ENCODE peak calls at places on chromosome 18, in ten cellular contexts. One of them, this sample, is unnamed.
A peak's percentile ranks its signal among the peaks of the same experiment; 100 is the strongest.

GRCh38 chr18:14944838-14945237 is 196.9 kb downstream of the ANKRD30B start:
- DNase-seq in fibroblast of lung: no peak
- DNase-seq in upper lobe of right lung: no peak
- DNase-seq in HEK293T: no peak
- DNase-seq in activated naive CD4-positive, alpha-beta T cell treated with anti-CD3 and anti-CD28 coated beads, Interleukin-2, amount 50 U/mL, for 72 hours: no peak
- DNase-seq in foreskin keratinocyte: no peak
- DNase-seq in activated CD8-positive, alpha-beta memory T cell treated with anti-CD3 and anti-CD28 coated beads for 4 hours: no peak
- DNase-seq in astrocyte of the spinal cord: no peak
- DNase-seq in T-helper 1 cell: no peak
- DNase-seq in GM20000: no peak
- DNase-seq in this sample: no peak

GRCh38 chr18:26621161-26622026 is 73.0 kb upstream of the KCTD1 start:
- DNase-seq in fibroblast of lung: peak; percentile 23
- DNase-seq in activated CD8-positive, alpha-beta memory T cell treated with anti-CD3 and anti-CD28 coated beads for 4 hours: no peak
- DNase-seq in HEK293T: peak; percentile 64
- DNase-seq in activated naive CD4-positive, alpha-beta T cell treated with anti-CD3 and anti-CD28 coated beads, Interleukin-2, amount 50 U/mL, for 72 hours: no peak
- DNase-seq in GM20000: peak; percentile 56
- DNase-seq in upper lobe of right lung: peak; percentile 76
- DNase-seq in astrocyte of the spinal cord: peak; percentile 35
- DNase-seq in foreskin keratinocyte: no peak
- DNase-seq in T-helper 1 cell: no peak
- DNase-seq in this sample: peak; percentile 73

GRCh38 chr18:10752407-10752806 is 226.6 kb downstream of the NAPG start:
- DNase-seq in activated naive CD4-positive, alpha-beta T cell treated with anti-CD3 and anti-CD28 coated beads, Interleukin-2, amount 50 U/mL, for 72 hours: no peak
- DNase-seq in GM20000: no peak
- DNase-seq in activated CD8-positive, alpha-beta memory T cell treated with anti-CD3 and anti-CD28 coated beads for 4 hours: no peak
- DNase-seq in astrocyte of the spinal cord: no peak
- DNase-seq in upper lobe of right lung: no peak
- DNase-seq in foreskin keratinocyte: no peak
- DNase-seq in T-helper 1 cell: no peak
- DNase-seq in fibroblast of lung: peak; percentile 13
- DNase-seq in HEK293T: no peak
- DNase-seq in this sample: no peak

GRCh38 chr18:62396381-62396780 is 71.3 kb downstream of the TNFRSF11A start:
- DNase-seq in fibroblast of lung: no peak
- DNase-seq in activated CD8-positive, alpha-beta memory T cell treated with anti-CD3 and anti-CD28 coated beads for 4 hours: no peak
- DNase-seq in upper lobe of right lung: no peak
- DNase-seq in GM20000: no peak
- DNase-seq in astrocyte of the spinal cord: no peak
- DNase-seq in foreskin keratinocyte: no peak
- DNase-seq in activated naive CD4-positive, alpha-beta T cell treated with anti-CD3 and anti-CD28 coated beads, Interleukin-2, amount 50 U/mL, for 72 hours: no peak
- DNase-seq in T-helper 1 cell: no peak
- DNase-seq in HEK293T: no peak
- DNase-seq in this sample: no peak

GRCh38 chr18:48913201-48913600 is 37.6 kb downstream of the SMAD7 start:
- DNase-seq in foreskin keratinocyte: no peak
- DNase-seq in fibroblast of lung: no peak
- DNase-seq in HEK293T: no peak
- DNase-seq in astrocyte of the spinal cord: no peak
- DNase-seq in GM20000: no peak
- DNase-seq in activated naive CD4-positive, alpha-beta T cell treated with anti-CD3 and anti-CD28 coated beads, Interleukin-2, amount 50 U/mL, for 72 hours: no peak
- DNase-seq in T-helper 1 cell: peak; percentile 50
- DNase-seq in upper lobe of right lung: peak; percentile 62
- DNase-seq in activated CD8-positive, alpha-beta memory T cell treated with anti-CD3 and anti-CD28 coated beads for 4 hours: no peak
- DNase-seq in this sample: no peak

GRCh38 chr18:69400253-69400975 is at the start of gene DOK6:
- DNase-seq in upper lobe of right lung: peak; percentile 62
- DNase-seq in HEK293T: peak; percentile 66
- DNase-seq in GM20000: peak; percentile 41
- DNase-seq in fibroblast of lung: peak; percentile 83
- DNase-seq in T-helper 1 cell: no peak
- DNase-seq in astrocyte of the spinal cord: peak; percentile 71
- DNase-seq in foreskin keratinocyte: no peak
- DNase-seq in activated naive CD4-positive, alpha-beta T cell treated with anti-CD3 and anti-CD28 coated beads, Interleukin-2, amount 50 U/mL, for 72 hours: no peak
- DNase-seq in activated CD8-positive, alpha-beta memory T cell treated with anti-CD3 and anti-CD28 coated beads for 4 hours: no peak
- DNase-seq in this sample: no peak

GRCh38 chr18:27717816-27718215 is 459.1 kb downstream of the CDH2 start:
- DNase-seq in T-helper 1 cell: no peak
- DNase-seq in activated CD8-positive, alpha-beta memory T cell treated with anti-CD3 and anti-CD28 coated beads for 4 hours: no peak
- DNase-seq in astrocyte of the spinal cord: no peak
- DNase-seq in GM20000: no peak
- DNase-seq in foreskin keratinocyte: no peak
- DNase-seq in fibroblast of lung: no peak
- DNase-seq in HEK293T: no peak
- DNase-seq in upper lobe of right lung: no peak
- DNase-seq in activated naive CD4-positive, alpha-beta T cell treated with anti-CD3 and anti-CD28 coated beads, Interleukin-2, amount 50 U/mL, for 72 hours: no peak
- DNase-seq in this sample: no peak

GRCh38 chr18:26327062-26327461 is 100.8 kb downstream of the TAF4B start:
- DNase-seq in T-helper 1 cell: no peak
- DNase-seq in fibroblast of lung: no peak
- DNase-seq in upper lobe of right lung: no peak
- DNase-seq in astrocyte of the spinal cord: no peak
- DNase-seq in GM20000: no peak
- DNase-seq in activated CD8-positive, alpha-beta memory T cell treated with anti-CD3 and anti-CD28 coated beads for 4 hours: no peak
- DNase-seq in HEK293T: no peak
- DNase-seq in activated naive CD4-positive, alpha-beta T cell treated with anti-CD3 and anti-CD28 coated beads, Interleukin-2, amount 50 U/mL, for 72 hours: no peak
- DNase-seq in foreskin keratinocyte: no peak
- DNase-seq in this sample: no peak

GRCh38 chr18:79373736-79374135 is 22.0 kb upstream of the NFATC1 start:
- DNase-seq in fibroblast of lung: no peak
- DNase-seq in T-helper 1 cell: no peak
- DNase-seq in activated CD8-positive, alpha-beta memory T cell treated with anti-CD3 and anti-CD28 coated beads for 4 hours: no peak
- DNase-seq in HEK293T: no peak
- DNase-seq in activated naive CD4-positive, alpha-beta T cell treated with anti-CD3 and anti-CD28 coated beads, Interleukin-2, amount 50 U/mL, for 72 hours: peak; percentile 37
- DNase-seq in foreskin keratinocyte: no peak
- DNase-seq in GM20000: no peak
- DNase-seq in astrocyte of the spinal cord: no peak
- DNase-seq in upper lobe of right lung: no peak
- DNase-seq in this sample: no peak

GRCh38 chr18:811192-812122 is 585 bp downstream of the YES1 start:
- DNase-seq in T-helper 1 cell: no peak
- DNase-seq in fibroblast of lung: peak; percentile 32
- DNase-seq in foreskin keratinocyte: peak; percentile 10
- DNase-seq in HEK293T: peak; percentile 20
- DNase-seq in GM20000: peak; percentile 16
- DNase-seq in astrocyte of the spinal cord: peak; percentile 28
- DNase-seq in activated naive CD4-positive, alpha-beta T cell treated with anti-CD3 and anti-CD28 coated beads, Interleukin-2, amount 50 U/mL, for 72 hours: no peak
- DNase-seq in upper lobe of right lung: peak; percentile 86
- DNase-seq in activated CD8-positive, alpha-beta memory T cell treated with anti-CD3 and anti-CD28 coated beads for 4 hours: no peak
- DNase-seq in this sample: peak; percentile 32

GRCh38 chr18:24546304-24546703 is 85.9 kb downstream of the HRH4 start:
- DNase-seq in fibroblast of lung: peak; percentile 19
- DNase-seq in upper lobe of right lung: no peak
- DNase-seq in activated CD8-positive, alpha-beta memory T cell treated with anti-CD3 and anti-CD28 coated beads for 4 hours: no peak
- DNase-seq in foreskin keratinocyte: no peak
- DNase-seq in T-helper 1 cell: no peak
- DNase-seq in activated naive CD4-positive, alpha-beta T cell treated with anti-CD3 and anti-CD28 coated beads, Interleukin-2, amount 50 U/mL, for 72 hours: no peak
- DNase-seq in astrocyte of the spinal cord: no peak
- DNase-seq in HEK293T: no peak
- DNase-seq in GM20000: no peak
- DNase-seq in this sample: peak; percentile 38

GRCh38 chr18:36828157-36828629 is 609 bp downstream of the TPGS2 start:
- DNase-seq in HEK293T: peak; percentile 59
- DNase-seq in upper lobe of right lung: no peak
- DNase-seq in T-helper 1 cell: peak; percentile 17
- DNase-seq in fibroblast of lung: peak; percentile 50
- DNase-seq in activated CD8-positive, alpha-beta memory T cell treated with anti-CD3 and anti-CD28 coated beads for 4 hours: no peak
- DNase-seq in activated naive CD4-positive, alpha-beta T cell treated with anti-CD3 and anti-CD28 coated beads, Interleukin-2, amount 50 U/mL, for 72 hours: no peak
- DNase-seq in astrocyte of the spinal cord: peak; percentile 59
- DNase-seq in GM20000: no peak
- DNase-seq in foreskin keratinocyte: peak; percentile 34
- DNase-seq in this sample: peak; percentile 64

GRCh38 chr18:51053822-51054221 is 23.8 kb downstream of the SMAD4 start:
- DNase-seq in HEK293T: no peak
- DNase-seq in activated CD8-positive, alpha-beta memory T cell treated with anti-CD3 and anti-CD28 coated beads for 4 hours: no peak
- DNase-seq in GM20000: no peak
- DNase-seq in upper lobe of right lung: no peak
- DNase-seq in fibroblast of lung: no peak
- DNase-seq in foreskin keratinocyte: no peak
- DNase-seq in T-helper 1 cell: no peak
- DNase-seq in activated naive CD4-positive, alpha-beta T cell treated with anti-CD3 and anti-CD28 coated beads, Interleukin-2, amount 50 U/mL, for 72 hours: no peak
- DNase-seq in astrocyte of the spinal cord: no peak
- DNase-seq in this sample: no peak

GRCh38 chr18:76256897-76257500 is 238.0 kb downstream of the ZNF516 start:
- DNase-seq in foreskin keratinocyte: no peak
- DNase-seq in upper lobe of right lung: no peak
- DNase-seq in GM20000: no peak
- DNase-seq in activated naive CD4-positive, alpha-beta T cell treated with anti-CD3 and anti-CD28 coated beads, Interleukin-2, amount 50 U/mL, for 72 hours: no peak
- DNase-seq in fibroblast of lung: peak; percentile 81
- DNase-seq in T-helper 1 cell: no peak
- DNase-seq in HEK293T: peak; percentile 22
- DNase-seq in activated CD8-positive, alpha-beta memory T cell treated with anti-CD3 and anti-CD28 coated beads for 4 hours: no peak
- DNase-seq in astrocyte of the spinal cord: peak; percentile 71
- DNase-seq in this sample: peak; percentile 52

GRCh38 chr18:75223687-75224347 is 13.2 kb downstream of the TSHZ1 start:
- DNase-seq in fibroblast of lung: peak; percentile 70
- DNase-seq in HEK293T: peak; percentile 44
- DNase-seq in GM20000: no peak
- DNase-seq in astrocyte of the spinal cord: peak; percentile 67
- DNase-seq in activated CD8-positive, alpha-beta memory T cell treated with anti-CD3 and anti-CD28 coated beads for 4 hours: no peak
- DNase-seq in activated naive CD4-positive, alpha-beta T cell treated with anti-CD3 and anti-CD28 coated beads, Interleukin-2, amount 50 U/mL, for 72 hours: no peak
- DNase-seq in T-helper 1 cell: no peak
- DNase-seq in foreskin keratinocyte: no peak
- DNase-seq in upper lobe of right lung: no peak
- DNase-seq in this sample: no peak

GRCh38 chr18:74430811-74431571 is 26.1 kb downstream of the DIPK1C start:
- DNase-seq in GM20000: no peak
- DNase-seq in HEK293T: no peak
- DNase-seq in astrocyte of the spinal cord: no peak
- DNase-seq in activated naive CD4-positive, alpha-beta T cell treated with anti-CD3 and anti-CD28 coated beads, Interleukin-2, amount 50 U/mL, for 72 hours: no peak
- DNase-seq in activated CD8-positive, alpha-beta memory T cell treated with anti-CD3 and anti-CD28 coated beads for 4 hours: no peak
- DNase-seq in foreskin keratinocyte: no peak
- DNase-seq in upper lobe of right lung: no peak
- DNase-seq in T-helper 1 cell: no peak
- DNase-seq in fibroblast of lung: no peak
- DNase-seq in this sample: no peak

GRCh38 chr18:58779514-58779913 is 85.2 kb upstream of the ZNF532 start:
- DNase-seq in upper lobe of right lung: no peak
- DNase-seq in foreskin keratinocyte: no peak
- DNase-seq in astrocyte of the spinal cord: no peak
- DNase-seq in T-helper 1 cell: no peak
- DNase-seq in activated CD8-positive, alpha-beta memory T cell treated with anti-CD3 and anti-CD28 coated beads for 4 hours: no peak
- DNase-seq in GM20000: no peak
- DNase-seq in activated naive CD4-positive, alpha-beta T cell treated with anti-CD3 and anti-CD28 coated beads, Interleukin-2, amount 50 U/mL, for 72 hours: no peak
- DNase-seq in HEK293T: no peak
- DNase-seq in fibroblast of lung: no peak
- DNase-seq in this sample: no peak

GRCh38 chr18:9055185-9055584 is 47.3 kb upstream of the NDUFV2 start:
- DNase-seq in activated CD8-positive, alpha-beta memory T cell treated with anti-CD3 and anti-CD28 coated beads for 4 hours: no peak
- DNase-seq in astrocyte of the spinal cord: peak; percentile 86
- DNase-seq in foreskin keratinocyte: peak; percentile 68
- DNase-seq in GM20000: peak; percentile 27
- DNase-seq in HEK293T: no peak
- DNase-seq in upper lobe of right lung: no peak
- DNase-seq in activated naive CD4-positive, alpha-beta T cell treated with anti-CD3 and anti-CD28 coated beads, Interleukin-2, amount 50 U/mL, for 72 hours: no peak
- DNase-seq in T-helper 1 cell: no peak
- DNase-seq in fibroblast of lung: peak; percentile 85
- DNase-seq in this sample: peak; percentile 49

GRCh38 chr18:3319399-3319798 is 57.5 kb downstream of the MYL12B start:
- DNase-seq in HEK293T: no peak
- DNase-seq in GM20000: peak; percentile 33
- DNase-seq in astrocyte of the spinal cord: no peak
- DNase-seq in foreskin keratinocyte: no peak
- DNase-seq in upper lobe of right lung: no peak
- DNase-seq in T-helper 1 cell: no peak
- DNase-seq in fibroblast of lung: no peak
- DNase-seq in activated CD8-positive, alpha-beta memory T cell treated with anti-CD3 and anti-CD28 coated beads for 4 hours: no peak
- DNase-seq in activated naive CD4-positive, alpha-beta T cell treated with anti-CD3 and anti-CD28 coated beads, Interleukin-2, amount 50 U/mL, for 72 hours: no peak
- DNase-seq in this sample: no peak

GRCh38 chr18:59084286-59084779 is 55.4 kb upstream of the SEC11C start:
- DNase-seq in GM20000: peak; percentile 72
- DNase-seq in foreskin keratinocyte: no peak
- DNase-seq in activated naive CD4-positive, alpha-beta T cell treated with anti-CD3 and anti-CD28 coated beads, Interleukin-2, amount 50 U/mL, for 72 hours: peak; percentile 61
- DNase-seq in fibroblast of lung: peak; percentile 71
- DNase-seq in astrocyte of the spinal cord: peak; percentile 74
- DNase-seq in upper lobe of right lung: peak; percentile 71
- DNase-seq in T-helper 1 cell: peak; percentile 52
- DNase-seq in activated CD8-positive, alpha-beta memory T cell treated with anti-CD3 and anti-CD28 coated beads for 4 hours: peak; percentile 22
- DNase-seq in HEK293T: peak; percentile 66
- DNase-seq in this sample: peak; percentile 88

GRCh38 chr18:79405781-79406575 is 10.2 kb downstream of the NFATC1 start:
- DNase-seq in fibroblast of lung: no peak
- DNase-seq in GM20000: peak; percentile 93
- DNase-seq in activated CD8-positive, alpha-beta memory T cell treated with anti-CD3 and anti-CD28 coated beads for 4 hours: peak; percentile 62
- DNase-seq in foreskin keratinocyte: no peak
- DNase-seq in astrocyte of the spinal cord: no peak
- DNase-seq in T-helper 1 cell: peak; percentile 91
- DNase-seq in HEK293T: no peak
- DNase-seq in activated naive CD4-positive, alpha-beta T cell treated with anti-CD3 and anti-CD28 coated beads, Interleukin-2, amount 50 U/mL, for 72 hours: peak; percentile 86
- DNase-seq in upper lobe of right lung: peak; percentile 85
- DNase-seq in this sample: no peak

GRCh38 chr18:42183746-42184145 is 228.7 kb downstream of the PIK3C3 start:
- DNase-seq in T-helper 1 cell: no peak
- DNase-seq in foreskin keratinocyte: peak; percentile 61
- DNase-seq in upper lobe of right lung: no peak
- DNase-seq in fibroblast of lung: peak; percentile 61
- DNase-seq in activated CD8-positive, alpha-beta memory T cell treated with anti-CD3 and anti-CD28 coated beads for 4 hours: no peak
- DNase-seq in HEK293T: no peak
- DNase-seq in GM20000: no peak
- DNase-seq in astrocyte of the spinal cord: peak; percentile 92
- DNase-seq in activated naive CD4-positive, alpha-beta T cell treated with anti-CD3 and anti-CD28 coated beads, Interleukin-2, amount 50 U/mL, for 72 hours: no peak
- DNase-seq in this sample: peak; percentile 36

GRCh38 chr18:9175115-9175514 is 38.5 kb downstream of the ANKRD12 start:
- DNase-seq in HEK293T: no peak
- DNase-seq in foreskin keratinocyte: no peak
- DNase-seq in T-helper 1 cell: no peak
- DNase-seq in upper lobe of right lung: no peak
- DNase-seq in astrocyte of the spinal cord: no peak
- DNase-seq in fibroblast of lung: no peak
- DNase-seq in activated naive CD4-positive, alpha-beta T cell treated with anti-CD3 and anti-CD28 coated beads, Interleukin-2, amount 50 U/mL, for 72 hours: no peak
- DNase-seq in activated CD8-positive, alpha-beta memory T cell treated with anti-CD3 and anti-CD28 coated beads for 4 hours: no peak
- DNase-seq in GM20000: no peak
- DNase-seq in this sample: no peak

GRCh38 chr18:41771971-41772370 is 183.1 kb upstream of the PIK3C3 start:
- DNase-seq in foreskin keratinocyte: no peak
- DNase-seq in activated naive CD4-positive, alpha-beta T cell treated with anti-CD3 and anti-CD28 coated beads, Interleukin-2, amount 50 U/mL, for 72 hours: no peak
- DNase-seq in upper lobe of right lung: no peak
- DNase-seq in T-helper 1 cell: no peak
- DNase-seq in astrocyte of the spinal cord: no peak
- DNase-seq in fibroblast of lung: peak; percentile 1
- DNase-seq in HEK293T: no peak
- DNase-seq in GM20000: no peak
- DNase-seq in activated CD8-positive, alpha-beta memory T cell treated with anti-CD3 and anti-CD28 coated beads for 4 hours: no peak
- DNase-seq in this sample: no peak

GRCh38 chr18:49582579-49582978 is 20.7 kb downstream of the LIPG start:
- DNase-seq in activated CD8-positive, alpha-beta memory T cell treated with anti-CD3 and anti-CD28 coated beads for 4 hours: no peak
- DNase-seq in HEK293T: no peak
- DNase-seq in foreskin keratinocyte: no peak
- DNase-seq in activated naive CD4-positive, alpha-beta T cell treated with anti-CD3 and anti-CD28 coated beads, Interleukin-2, amount 50 U/mL, for 72 hours: no peak
- DNase-seq in upper lobe of right lung: no peak
- DNase-seq in GM20000: no peak
- DNase-seq in astrocyte of the spinal cord: no peak
- DNase-seq in T-helper 1 cell: no peak
- DNase-seq in fibroblast of lung: peak; percentile 85
- DNase-seq in this sample: peak; percentile 10

GRCh38 chr18:68769423-68769822 is 28.5 kb upstream of the CCDC102B start:
- DNase-seq in upper lobe of right lung: no peak
- DNase-seq in HEK293T: no peak
- DNase-seq in GM20000: no peak
- DNase-seq in T-helper 1 cell: no peak
- DNase-seq in astrocyte of the spinal cord: no peak
- DNase-seq in activated CD8-positive, alpha-beta memory T cell treated with anti-CD3 and anti-CD28 coated beads for 4 hours: no peak
- DNase-seq in fibroblast of lung: peak; percentile 68
- DNase-seq in foreskin keratinocyte: no peak
- DNase-seq in activated naive CD4-positive, alpha-beta T cell treated with anti-CD3 and anti-CD28 coated beads, Interleukin-2, amount 50 U/mL, for 72 hours: no peak
- DNase-seq in this sample: no peak

GRCh38 chr18:6605115-6605869 is 124.2 kb upstream of the ARHGAP28 start:
- DNase-seq in T-helper 1 cell: no peak
- DNase-seq in GM20000: no peak
- DNase-seq in astrocyte of the spinal cord: no peak
- DNase-seq in foreskin keratinocyte: no peak
- DNase-seq in activated CD8-positive, alpha-beta memory T cell treated with anti-CD3 and anti-CD28 coated beads for 4 hours: no peak
- DNase-seq in fibroblast of lung: peak; percentile 76
- DNase-seq in upper lobe of right lung: no peak
- DNase-seq in activated naive CD4-positive, alpha-beta T cell treated with anti-CD3 and anti-CD28 coated beads, Interleukin-2, amount 50 U/mL, for 72 hours: no peak
- DNase-seq in HEK293T: no peak
- DNase-seq in this sample: no peak

GRCh38 chr18:11902522-11903292 is 5.4 kb downstream of the MPPE1 start:
- DNase-seq in activated naive CD4-positive, alpha-beta T cell treated with anti-CD3 and anti-CD28 coated beads, Interleukin-2, amount 50 U/mL, for 72 hours: no peak
- DNase-seq in GM20000: no peak
- DNase-seq in foreskin keratinocyte: no peak
- DNase-seq in activated CD8-positive, alpha-beta memory T cell treated with anti-CD3 and anti-CD28 coated beads for 4 hours: no peak
- DNase-seq in upper lobe of right lung: no peak
- DNase-seq in T-helper 1 cell: no peak
- DNase-seq in HEK293T: no peak
- DNase-seq in astrocyte of the spinal cord: peak; percentile 24
- DNase-seq in fibroblast of lung: no peak
- DNase-seq in this sample: no peak

This sample was measured in trophoblast cell.